ENCODE peak calls at places on chromosomes 11 and 22, in five cellular contexts. E is stimulated activated CD8-positive, alpha-beta memory T cell treated with anti-CD3 and anti-CD28 coated beads, Interleukin-12 subunit alpha, Interleukin-12 subunit beta, amount 100 ng/mL, for 1 hour; L is lower lobe of right lung; H is foreskin fibroblast; N is activated CD4-positive, alpha-beta T cell treated with anti-CD3 and anti-CD28 coated beads for 4 hours. M is an unnamed sample.

GRCh38 chr11:22778642-22779041 is 51.0 kb downstream of the SVIP start:
- DNase-seq in E (no peak), L (no peak), H (no peak), N (no peak), M (no peak)

GRCh38 chr22:43183496-43184263 is 3.3 kb downstream of the TTLL12 start:
- DNase-seq in E (no peak), L (no peak), H (peak; percentile 55), N (no peak), M (no peak)

GRCh38 chr11:88384004-88384677 is 46.6 kb upstream of the CTSC start:
- DNase-seq in E (no peak), L (no peak), H (no peak), N (no peak), M (no peak)

GRCh38 chr11:62487698-62488551 is 58.7 kb downstream of the AHNAK start:
- DNase-seq in E (no peak), L (no peak), H (no peak), N (no peak), M (no peak)

GRCh38 chr22:20628081-20628939 is 120.9 kb downstream of the MED15 start:
- DNase-seq in E (no peak), L (no peak), H (no peak), N (no peak), M (no peak)

GRCh38 chr22:42930810-42931420 is 73.8 kb upstream of the ARFGAP3 start:
- DNase-seq in E (no peak), L (no peak), H (peak; percentile 51), N (no peak), M (peak; percentile 53)

GRCh38 chr22:38267086-38267485 is 5.7 kb downstream of the TMEM184B start:
- DNase-seq in E (peak; percentile 32), L (no peak), H (peak; percentile 29), N (peak; percentile 34), M (no peak)

GRCh38 chr11:43770173-43770572 is 89.6 kb downstream of the HSD17B12 start:
- DNase-seq in E (no peak), L (no peak), H (no peak), N (no peak), M (no peak)

GRCh38 chr11:45025716-45026492 is 75.2 kb upstream of the TP53I11 start:
- DNase-seq in E (no peak), L (no peak), H (no peak), N (no peak), M (no peak)

GRCh38 chr22:22565991-22566390 is 6.9 kb upstream of the PRAME start:
- DNase-seq in E (no peak), L (no peak), H (peak; percentile 79), N (no peak), M (peak; percentile 17)

GRCh38 chr11:79400717-79401330 is 40.0 kb downstream of the TENM4 start:
- DNase-seq in E (no peak), L (peak; percentile 51), H (peak; percentile 75), N (no peak), M (peak; percentile 28)

GRCh38 chr22:48579035-48579914 is 1248.4 kb downstream of the BRD1 start:
- DNase-seq in E (no peak), L (peak; percentile 43), H (peak; percentile 9), N (no peak), M (no peak)

GRCh38 chr22:38832005-38832978 is 11.5 kb downstream of the NPTXR start:
- DNase-seq in E (no peak), L (peak; percentile 34), H (no peak), N (no peak), M (no peak)

GRCh38 chr11:6746626-6747025 is 25.1 kb downstream of the OR2AG2 start:
- DNase-seq in E (no peak), L (no peak), H (no peak), N (no peak), M (no peak)

GRCh38 chr22:41574847-41575381 is 14.1 kb downstream of the CSDC2 start:
- DNase-seq in E (no peak), L (no peak), H (peak; percentile 41), N (no peak), M (no peak)

GRCh38 chr11:77967753-77968152 is 26.7 kb downstream of the INTS4 start:
- DNase-seq in E (no peak), L (no peak), H (no peak), N (no peak), M (no peak)

GRCh38 chr22:29154364-29155048 is 51.2 kb upstream of the EMID1 start:
- DNase-seq in E (peak; percentile 25), L (peak; percentile 86), H (peak; percentile 73), N (peak; percentile 78), M (peak; percentile 41)

GRCh38 chr11:130817608-130817944 is 98.7 kb downstream of the SNX19 start:
- DNase-seq in E (no peak), L (no peak), H (peak; percentile 86), N (no peak), M (peak; percentile 83)

GRCh38 chr11:46275964-46276641 is 1.4 kb upstream of the CREB3L1 start:
- DNase-seq in E (no peak), L (peak; percentile 73), H (no peak), N (no peak), M (no peak)

GRCh38 chr11:22193348-22194051 is 615 bp downstream of the ANO5 start:
- DNase-seq in E (no peak), L (peak; percentile 48), H (peak; percentile 0), N (no peak), M (no peak)

GRCh38 chr11:116109228-116109627 is 605.0 kb upstream of the CADM1 start:
- DNase-seq in E (no peak), L (no peak), H (no peak), N (no peak), M (no peak)

GRCh38 chr11:17408641-17409040 is 20.2 kb upstream of the KCNJ11 start:
- DNase-seq in E (no peak), L (no peak), H (no peak), N (no peak), M (no peak)

GRCh38 chr11:29612423-29612822 is 404.4 kb downstream of the KCNA4 start:
- DNase-seq in E (no peak), L (no peak), H (no peak), N (no peak), M (no peak)

GRCh38 chr22:48098243-48098935 is 1335.9 kb downstream of the TBC1D22A start:
- DNase-seq in E (no peak), L (no peak), H (no peak), N (no peak), M (no peak)

GRCh38 chr11:134398079-134398444 is 14.0 kb downstream of the B3GAT1 start:
- DNase-seq in E (no peak), L (no peak), H (no peak), N (no peak), M (no peak)

GRCh38 chr22:46813816-46814597 is 51.6 kb downstream of the TBC1D22A start:
- DNase-seq in E (no peak), L (no peak), H (peak; percentile 46), N (no peak), M (peak; percentile 28)

GRCh38 chr11:107157146-107157808 is 139.0 kb upstream of the GUCY1A2 start:
- DNase-seq in E (no peak), L (no peak), H (no peak), N (no peak), M (no peak)

GRCh38 chr11:131481317-131481716 is 110.9 kb downstream of the NTM start:
- DNase-seq in E (no peak), L (no peak), H (no peak), N (no peak), M (no peak)

GRCh38 chr22:48528221-48528915 is 1299.3 kb downstream of the BRD1 start:
- DNase-seq in E (no peak), L (peak; percentile 74), H (no peak), N (no peak), M (no peak)

GRCh38 chr11:134181707-134182106 is 42.1 kb downstream of the NCAPD3 start:
- DNase-seq in E (no peak), L (no peak), H (peak; percentile 48), N (no peak), M (peak; percentile 70)

GRCh38 chr11:111540921-111541208 is 345 bp downstream of the LAYN start:
- DNase-seq in E (no peak), L (no peak), H (no peak), N (no peak), M (no peak)

GRCh38 chr11:103619480-103619879 is 417.0 kb upstream of the DDI1 start:
- DNase-seq in E (no peak), L (no peak), H (peak; percentile 29), N (no peak), M (no peak)

GRCh38 chr22:37735054-37735453 is 38.2 kb downstream of the TRIOBP start:
- DNase-seq in E (no peak), L (peak; percentile 67), H (peak; percentile 72), N (no peak), M (peak; percentile 42)

M was measured in fibroblast of gingiva.